ENCODE peak calls at places on chromosome 9, in eight cellular contexts. One of them, this sample, is unnamed.

GRCh38 chr9:20505574-20505973 is 116.7 kb downstream of the MLLT3 start:
- DNase-seq in PC-3: no peak
- DNase-seq in GM23338: no peak
- DNase-seq in neural progenitor cell: no peak
- DNase-seq in HCT116: no peak
- DNase-seq in MM.1S: no peak
- DNase-seq in OCI-LY7: no peak
- DNase-seq in hepatocyte: no peak
- DNase-seq in this sample: no peak

GRCh38 chr9:129550199-129550839 is 70.6 kb downstream of the C9orf50 start:
- DNase-seq in PC-3: peak; percentile 42
- DNase-seq in MM.1S: no peak
- DNase-seq in HCT116: no peak
- DNase-seq in OCI-LY7: no peak
- DNase-seq in hepatocyte: peak; percentile 91
- DNase-seq in neural progenitor cell: peak; percentile 82
- DNase-seq in GM23338: peak; percentile 75
- DNase-seq in this sample: peak; percentile 90

GRCh38 chr9:109035684-109036423 is 22.6 kb upstream of the CTNNAL1 start:
- DNase-seq in PC-3: peak; percentile 86
- DNase-seq in hepatocyte: no peak
- DNase-seq in GM23338: no peak
- DNase-seq in MM.1S: no peak
- DNase-seq in neural progenitor cell: no peak
- DNase-seq in OCI-LY7: no peak
- DNase-seq in HCT116: peak; percentile 74
- DNase-seq in this sample: no peak

GRCh38 chr9:110526426-110526825 is 53.1 kb downstream of the SVEP1 start:
- DNase-seq in neural progenitor cell: no peak
- DNase-seq in OCI-LY7: no peak
- DNase-seq in MM.1S: no peak
- DNase-seq in HCT116: no peak
- DNase-seq in PC-3: peak; percentile 39
- DNase-seq in GM23338: no peak
- DNase-seq in hepatocyte: no peak
- DNase-seq in this sample: no peak

GRCh38 chr9:91577540-91577939 is 153.9 kb upstream of the NFIL3 start:
- DNase-seq in MM.1S: no peak
- DNase-seq in GM23338: no peak
- DNase-seq in OCI-LY7: no peak
- DNase-seq in HCT116: no peak
- DNase-seq in neural progenitor cell: peak; percentile 65
- DNase-seq in PC-3: no peak
- DNase-seq in hepatocyte: peak; percentile 22
- DNase-seq in this sample: no peak

GRCh38 chr9:122325124-122325523 is 45.7 kb upstream of the PTGS1 start:
- DNase-seq in HCT116: no peak
- DNase-seq in PC-3: no peak
- DNase-seq in GM23338: no peak
- DNase-seq in MM.1S: no peak
- DNase-seq in hepatocyte: no peak
- DNase-seq in neural progenitor cell: no peak
- DNase-seq in OCI-LY7: no peak
- DNase-seq in this sample: no peak

GRCh38 chr9:133189826-133190225 is 19.2 kb downstream of the OBP2B start:
- DNase-seq in PC-3: no peak
- DNase-seq in MM.1S: no peak
- DNase-seq in hepatocyte: no peak
- DNase-seq in OCI-LY7: no peak
- DNase-seq in GM23338: no peak
- DNase-seq in HCT116: no peak
- DNase-seq in neural progenitor cell: no peak
- DNase-seq in this sample: no peak

GRCh38 chr9:35976726-35977125 is 18.8 kb upstream of the OR2S2 start:
- DNase-seq in neural progenitor cell: no peak
- DNase-seq in GM23338: no peak
- DNase-seq in PC-3: no peak
- DNase-seq in hepatocyte: no peak
- DNase-seq in HCT116: no peak
- DNase-seq in OCI-LY7: peak; percentile 77
- DNase-seq in MM.1S: no peak
- DNase-seq in this sample: no peak

GRCh38 chr9:96148634-96149138 is 153.3 kb downstream of the HSD17B3 start:
- DNase-seq in MM.1S: no peak
- DNase-seq in OCI-LY7: no peak
- DNase-seq in hepatocyte: no peak
- DNase-seq in HCT116: no peak
- DNase-seq in PC-3: no peak
- DNase-seq in GM23338: no peak
- DNase-seq in neural progenitor cell: no peak
- DNase-seq in this sample: no peak

GRCh38 chr9:13139641-13140171 is 139.8 kb downstream of the MPDZ start:
- DNase-seq in OCI-LY7: no peak
- DNase-seq in neural progenitor cell: no peak
- DNase-seq in GM23338: peak; percentile 15
- DNase-seq in MM.1S: no peak
- DNase-seq in PC-3: peak; percentile 82
- DNase-seq in HCT116: no peak
- DNase-seq in hepatocyte: peak; percentile 68
- DNase-seq in this sample: no peak

GRCh38 chr9:134059661-134060395 is 8.0 kb downstream of the BRD3 start:
- DNase-seq in MM.1S: peak; percentile 90
- DNase-seq in OCI-LY7: peak; percentile 76
- DNase-seq in HCT116: no peak
- DNase-seq in PC-3: no peak
- DNase-seq in hepatocyte: no peak
- DNase-seq in GM23338: no peak
- DNase-seq in neural progenitor cell: peak; percentile 11
- DNase-seq in this sample: peak; percentile 44

GRCh38 chr9:92529124-92529523 is 6.7 kb downstream of the ECM2 start:
- DNase-seq in hepatocyte: no peak
- DNase-seq in neural progenitor cell: no peak
- DNase-seq in HCT116: no peak
- DNase-seq in GM23338: no peak
- DNase-seq in MM.1S: no peak
- DNase-seq in OCI-LY7: no peak
- DNase-seq in PC-3: no peak
- DNase-seq in this sample: no peak

GRCh38 chr9:131045300-131046092 is 36.5 kb downstream of the LAMC3 start:
- DNase-seq in HCT116: no peak
- DNase-seq in MM.1S: no peak
- DNase-seq in neural progenitor cell: no peak
- DNase-seq in PC-3: no peak
- DNase-seq in hepatocyte: no peak
- DNase-seq in OCI-LY7: peak; percentile 25
- DNase-seq in GM23338: no peak
- DNase-seq in this sample: no peak

GRCh38 chr9:133474215-133474614 is 4.7 kb downstream of the SLC2A6 start:
- DNase-seq in PC-3: no peak
- DNase-seq in MM.1S: no peak
- DNase-seq in OCI-LY7: no peak
- DNase-seq in hepatocyte: no peak
- DNase-seq in neural progenitor cell: no peak
- DNase-seq in HCT116: no peak
- DNase-seq in GM23338: no peak
- DNase-seq in this sample: no peak

GRCh38 chr9:127168756-127169506 is 46.5 kb upstream of the ANGPTL2 start:
- DNase-seq in GM23338: no peak
- DNase-seq in neural progenitor cell: no peak
- DNase-seq in MM.1S: no peak
- DNase-seq in hepatocyte: no peak
- DNase-seq in HCT116: no peak
- DNase-seq in PC-3: no peak
- DNase-seq in OCI-LY7: no peak
- DNase-seq in this sample: no peak

GRCh38 chr9:110370316-110370715 is 32.7 kb upstream of the TXNDC8 start:
- DNase-seq in neural progenitor cell: no peak
- DNase-seq in PC-3: peak; percentile 49
- DNase-seq in HCT116: no peak
- DNase-seq in GM23338: no peak
- DNase-seq in MM.1S: no peak
- DNase-seq in hepatocyte: no peak
- DNase-seq in OCI-LY7: no peak
- DNase-seq in this sample: no peak

DNA sequence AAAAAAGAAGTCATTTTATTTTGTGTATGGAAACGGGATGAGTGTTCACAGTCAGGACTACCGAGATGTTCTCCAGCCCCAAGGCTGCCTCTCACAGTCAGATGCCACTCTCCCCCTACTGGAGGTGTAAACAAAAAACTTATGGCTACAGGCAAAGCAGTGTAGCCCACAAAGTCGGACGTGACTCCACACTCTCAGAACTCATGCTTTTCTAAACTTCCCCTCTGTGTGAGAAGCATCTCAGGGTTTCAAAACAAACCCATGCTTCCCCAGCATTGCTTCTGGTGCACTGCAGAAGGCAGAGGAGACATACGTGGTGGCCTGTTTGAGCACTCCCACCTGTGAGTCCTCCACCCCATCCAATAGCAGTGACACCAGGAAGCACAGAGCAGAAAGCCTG is 580.3 kb downstream of the BNC2 start:
- DNase-seq in OCI-LY7: no peak
- DNase-seq in neural progenitor cell: no peak
- DNase-seq in hepatocyte: no peak
- DNase-seq in GM23338: peak; percentile 16
- DNase-seq in HCT116: no peak
- DNase-seq in PC-3: no peak
- DNase-seq in MM.1S: no peak
- DNase-seq in this sample: no peak
- TF ChIP-seq CTCF in OCI-LY7: no peak
- TF ChIP-seq CTCF in neural progenitor cell: no peak
- TF ChIP-seq CTCF in hepatocyte: no peak
- TF ChIP-seq CTCF in GM23338: no peak
- TF ChIP-seq CTCF in HCT116: peak; percentile 4
- TF ChIP-seq CTCF in PC-3: no peak
- TF ChIP-seq CTCF in MM.1S: no peak
- TF ChIP-seq CTCF in this sample: no peak

DNA sequence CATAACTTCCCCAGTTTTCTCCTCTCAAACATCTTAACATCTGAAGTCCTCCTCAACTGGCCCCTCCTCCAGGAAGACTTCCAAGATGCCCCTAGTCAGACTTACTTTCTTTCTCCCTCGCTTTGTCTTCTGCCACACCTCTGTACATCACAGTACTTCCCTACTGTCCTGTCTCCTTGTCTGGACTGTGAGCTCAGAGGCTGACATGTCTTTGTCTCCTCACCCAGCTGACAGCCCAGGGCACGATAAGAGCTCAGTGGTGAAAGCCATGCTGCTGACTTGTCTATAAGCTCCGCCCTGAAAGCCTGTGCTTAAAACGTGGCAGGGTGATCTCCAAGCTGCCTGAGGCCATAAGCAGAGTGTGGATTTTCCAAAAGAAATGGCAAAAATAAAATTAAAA is 33.0 kb upstream of the SLC25A51 start:
- DNase-seq in neural progenitor cell: peak; percentile 73
- DNase-seq in MM.1S: no peak
- DNase-seq in hepatocyte: peak; percentile 72
- DNase-seq in GM23338: no peak
- DNase-seq in PC-3: no peak
- DNase-seq in HCT116: no peak
- DNase-seq in OCI-LY7: no peak
- DNase-seq in this sample: peak; percentile 76
- TF ChIP-seq EZH2phosphoT487 in neural progenitor cell: no peak
- TF ChIP-seq EZH2phosphoT487 in MM.1S: no peak
- TF ChIP-seq EZH2phosphoT487 in hepatocyte: no peak
- TF ChIP-seq EZH2phosphoT487 in GM23338: no peak
- TF ChIP-seq EZH2phosphoT487 in PC-3: no peak
- TF ChIP-seq EZH2phosphoT487 in HCT116: no peak
- TF ChIP-seq EZH2phosphoT487 in OCI-LY7: no peak
- TF ChIP-seq EZH2phosphoT487 in this sample: no peak

GRCh38 chr9:88590558-88591146 is 55.7 kb downstream of the NXNL2 start:
- DNase-seq in HCT116: no peak
- DNase-seq in GM23338: peak; percentile 74
- DNase-seq in OCI-LY7: peak; percentile 6
- DNase-seq in hepatocyte: no peak
- DNase-seq in PC-3: no peak
- DNase-seq in MM.1S: no peak
- DNase-seq in neural progenitor cell: peak; percentile 18
- DNase-seq in this sample: no peak
- TF ChIP-seq CTCF in HCT116: peak; percentile 54
- TF ChIP-seq CTCF in GM23338: peak; percentile 59
- TF ChIP-seq CTCF in OCI-LY7: peak; percentile 57
- TF ChIP-seq CTCF in hepatocyte: no peak
- TF ChIP-seq CTCF in PC-3: peak; percentile 28
- TF ChIP-seq CTCF in MM.1S: no peak
- TF ChIP-seq CTCF in neural progenitor cell: peak; percentile 41
- TF ChIP-seq CTCF in this sample: peak; percentile 16

DNA sequence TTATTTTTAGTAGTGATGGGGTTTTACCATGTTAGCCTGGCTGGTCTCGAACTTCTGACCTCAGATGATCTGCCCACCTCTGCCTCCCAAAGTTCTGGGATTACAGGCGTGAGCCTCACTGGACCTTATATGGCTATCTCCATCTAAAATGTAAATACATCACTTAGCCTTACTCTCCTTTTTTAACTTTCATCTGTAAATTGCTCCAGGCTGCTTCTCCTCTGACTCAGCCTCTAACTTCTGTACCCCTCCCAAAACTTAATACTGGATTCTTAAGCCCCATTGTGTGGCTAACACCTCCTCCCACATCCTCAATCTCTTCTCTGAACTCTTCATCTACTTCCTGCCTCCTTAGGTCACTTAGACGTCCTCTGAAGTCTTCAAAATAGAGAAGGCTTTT is 4.0 kb downstream of the SNX30 start:
- DNase-seq in hepatocyte: no peak
- DNase-seq in PC-3: peak; percentile 85
- DNase-seq in neural progenitor cell: no peak
- DNase-seq in GM23338: no peak
- DNase-seq in OCI-LY7: peak; percentile 31
- DNase-seq in HCT116: peak; percentile 49
- DNase-seq in MM.1S: no peak
- DNase-seq in this sample: no peak
- TF ChIP-seq EZH2phosphoT487 in hepatocyte: no peak
- TF ChIP-seq EZH2phosphoT487 in PC-3: no peak
- TF ChIP-seq EZH2phosphoT487 in neural progenitor cell: no peak
- TF ChIP-seq EZH2phosphoT487 in GM23338: no peak
- TF ChIP-seq EZH2phosphoT487 in OCI-LY7: no peak
- TF ChIP-seq EZH2phosphoT487 in HCT116: no peak
- TF ChIP-seq EZH2phosphoT487 in MM.1S: no peak
- TF ChIP-seq EZH2phosphoT487 in this sample: no peak

DNA sequence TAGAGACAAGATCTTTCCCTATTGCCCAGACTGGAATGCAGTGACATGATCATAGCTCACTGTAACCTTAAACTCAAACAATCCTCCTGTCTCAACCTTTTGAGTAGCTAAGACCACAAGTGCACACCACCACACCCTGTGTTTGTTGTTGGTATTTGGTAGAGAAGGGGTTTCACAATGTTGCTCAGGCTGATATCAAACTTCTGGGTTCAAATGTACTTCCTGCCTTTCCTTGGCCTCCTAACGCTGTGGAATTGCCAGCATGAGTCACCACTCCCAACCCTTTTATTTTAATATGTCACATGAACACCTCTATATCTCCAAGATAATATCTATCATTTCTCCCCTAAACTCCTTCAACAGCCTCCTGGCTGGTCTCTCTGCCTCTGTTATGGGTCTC is 719.0 kb downstream of the PTPRD start:
- DNase-seq in MM.1S: no peak
- DNase-seq in GM23338: no peak
- DNase-seq in HCT116: no peak
- DNase-seq in OCI-LY7: no peak
- DNase-seq in neural progenitor cell: no peak
- DNase-seq in hepatocyte: no peak
- DNase-seq in PC-3: no peak
- DNase-seq in this sample: no peak
- TF ChIP-seq CTCF in MM.1S: no peak
- TF ChIP-seq CTCF in GM23338: no peak
- TF ChIP-seq CTCF in HCT116: no peak
- TF ChIP-seq CTCF in OCI-LY7: no peak
- TF ChIP-seq CTCF in neural progenitor cell: no peak
- TF ChIP-seq CTCF in hepatocyte: no peak
- TF ChIP-seq CTCF in PC-3: no peak
- TF ChIP-seq CTCF in this sample: no peak

This sample was measured in SK-N-SH.